ENCODE peak calls at places on chromosomes 1 and 21, in six cellular contexts. M is esophagus squamous epithelium, O is IMR-90, B is stomach, E is K562, X is uterus. U is an unnamed sample. For H3K4me1, the result is how much of the 10 kb centered on the place peaks cover.

GRCh38 chr1:93710949-93711591 is 29.4 kb upstream of the BCAR3 start:
- DNase-seq in B (no peak), M (no peak), O (no peak), X (no peak), E (no peak), U (no peak)

GRCh38 chr1:163528710-163529348 is 207.1 kb downstream of the NUF2 start:
- DNase-seq in X (peak), O (peak), M (no peak), B (peak), E (peak), U (no peak)

GRCh38 chr21:43986544-43987451 is 25.3 kb upstream of the TRAPPC10 start:
- DNase-seq in E (no peak), X (no peak), O (no peak), B (no peak), M (no peak), U (no peak)

GRCh38 chr1:46489638-46490602 is at the start of gene DMBX1:
- DNase-seq in B (peak), M (no peak), X (no peak), E (peak), O (no peak), U (peak)

GRCh38 chr1:67647814-67648358 is 37.1 kb upstream of the GADD45A start:
- DNase-seq in M (no peak), B (no peak), O (no peak), E (no peak), X (no peak), U (no peak)

GRCh38 chr1:198523183-198523942 is 17.1 kb downstream of the ATP6V1G3 start:
- DNase-seq in X (no peak), M (no peak), B (no peak), O (no peak), E (no peak), U (no peak)

GRCh38 chr1:14791611-14792010 is 193.1 kb downstream of the KAZN start:
- DNase-seq in O (no peak), M (no peak), B (no peak), X (no peak), E (no peak), U (no peak)

GRCh38 chr1:92922378-92923035 is 38.8 kb downstream of the DIPK1A start:
- DNase-seq in O (no peak), B (no peak), M (no peak), X (no peak), E (no peak), U (no peak)

GRCh38 chr1:46649764-46650163 is 18.4 kb downstream of the ATPAF1 start:
- DNase-seq in B (no peak), O (no peak), M (no peak), X (no peak), E (no peak), U (no peak)

GRCh38 chr1:243325305-243325890 is 69.6 kb downstream of the SDCCAG8 start:
- DNase-seq in X (no peak), E (peak), B (no peak), O (peak), M (no peak), U (no peak)

GRCh38 chr1:14095001-14095400 is 395.0 kb downstream of the PRDM2 start:
- DNase-seq in B (no peak), X (no peak), O (no peak), E (peak), M (no peak), U (no peak)

GRCh38 chr1:55483523-55483922 is 268.4 kb upstream of the USP24 start:
- DNase-seq in B (no peak), M (no peak), X (no peak), O (no peak), E (peak), U (no peak)

GRCh38 chr1:17579951-17580939 is 40.7 kb downstream of the ARHGEF10L start:
- DNase-seq in B (peak), X (no peak), M (no peak), E (no peak), O (no peak), U (peak)

GRCh38 chr1:178451529-178451928 is 45.2 kb downstream of the CLEC20A start:
- DNase-seq in O (peak), X (no peak), B (no peak), M (no peak), E (no peak), U (no peak)

GRCh38 chr1:161044535-161044907 is 1.3 kb downstream of the USF1 start:
- DNase-seq in X (no peak), M (no peak), O (peak), B (no peak), E (no peak), U (no peak)

GRCh38 chr1:11738783-11739182 is 2.8 kb downstream of the AGTRAP start:
- DNase-seq in B (no peak), M (no peak), O (no peak), E (no peak), X (no peak), U (no peak)

GRCh38 chr1:81912383-81912782 is 111.6 kb downstream of the ADGRL2 start:
- DNase-seq in X (no peak), M (no peak), O (no peak), E (no peak), B (no peak), U (no peak)

GRCh38 chr1:25990702-25991395 is 7.0 kb downstream of the PAFAH2 start:
- DNase-seq in X (no peak), O (no peak), M (no peak), E (no peak), B (no peak), U (peak)

GRCh38 chr1:161718559-161719324 is 2.6 kb upstream of the FCRLB start:
- DNase-seq in X (no peak), E (no peak), M (no peak), B (no peak), O (no peak), U (no peak)

GRCh38 chr21:32826317-32827167 is 55.0 kb upstream of the PAXBP1 start:
- DNase-seq in O (peak), B (no peak), M (no peak), E (peak), X (no peak), U (no peak)

GRCh38 chr21:45850181-45850580 is 131.4 kb upstream of the COL6A1 start:
- DNase-seq in M (no peak), E (no peak), B (peak), X (no peak), O (no peak), U (no peak)

GRCh38 chr1:204190212-204191211 is 5.8 kb downstream of the KISS1 start:
- DNase-seq in M (no peak), O (peak), B (no peak), E (peak), X (peak), U (peak)

GRCh38 chr1:56477164-56478111 is 101.9 kb downstream of the PLPP3 start:
- DNase-seq in M (no peak), B (peak), E (no peak), X (peak), O (peak), U (peak)

GRCh38 chr1:17587693-17588047 is 48.2 kb downstream of the ARHGEF10L start:
- DNase-seq in M (no peak), X (no peak), O (peak), E (no peak), B (no peak), U (no peak)

GRCh38 chr1:89605692-89606091 is 27.2 kb upstream of the LRRC8C start:
- DNase-seq in X (no peak), O (peak), E (no peak), M (no peak), B (no peak), U (no peak)

GRCh38 chr1:94865369-94865768 is 45.2 kb downstream of the SLC44A3 start:
- DNase-seq in X (no peak), E (no peak), M (no peak), O (peak), B (no peak), U (no peak)

GRCh38 chr21:44763451-44764318 is 37.9 kb downstream of the UBE2G2 start:
- DNase-seq in O (no peak), B (no peak), M (no peak), X (no peak), E (no peak), U (no peak)

GRCh38 chr1:54167422-54168139 is 14.8 kb upstream of the CDCP2 start:
- DNase-seq in O (peak), B (no peak), M (no peak), X (no peak), E (no peak), U (no peak)

GRCh38 chr1:23797478-23798448 is 2.8 kb downstream of the GALE start:
- DNase-seq in O (no peak), M (no peak), E (no peak), X (no peak), B (peak), U (no peak)

GRCh38 chr21:45294509-45295291 is 7.0 kb upstream of the POFUT2 start:
- DNase-seq in O (peak), M (no peak), B (peak), X (peak), E (no peak), U (peak)

GRCh38 chr1:25737151-25737550 is 62.8 kb upstream of the SELENON start:
- DNase-seq in X (peak), M (no peak), B (no peak), O (no peak), E (no peak), U (no peak)

GRCh38 chr1:171433451-171433850 is 51.9 kb upstream of the PRRC2C start:
- DNase-seq in O (peak), X (no peak), M (no peak), E (no peak), B (no peak), U (no peak)

GRCh38 chr1:229406798-229407197 is 27.1 kb downstream of the ACTA1 start:
- DNase-seq in E (no peak), B (no peak), M (no peak), X (no peak), O (no peak), U (no peak)

GRCh38 chr1:182069028-182069466 is 7.5 kb upstream of the ZNF648 start:
- DNase-seq in X (peak), M (no peak), O (peak), B (peak), E (peak), U (no peak)

GRCh38 chr1:165116732-165117131 is 239.8 kb downstream of the LMX1A start:
- DNase-seq in X (no peak), E (no peak), O (peak), B (no peak), M (no peak), U (no peak)

GRCh38 chr1:215022723-215023122 is 59.8 kb upstream of the KCNK2 start:
- DNase-seq in X (no peak), O (peak), M (no peak), E (no peak), B (no peak), U (no peak)

GRCh38 chr21:44926364-44927101 is 5.8 kb upstream of the ITGB2 start:
- DNase-seq in X (no peak), B (no peak), O (peak), E (no peak), M (no peak), U (peak)

DNA sequence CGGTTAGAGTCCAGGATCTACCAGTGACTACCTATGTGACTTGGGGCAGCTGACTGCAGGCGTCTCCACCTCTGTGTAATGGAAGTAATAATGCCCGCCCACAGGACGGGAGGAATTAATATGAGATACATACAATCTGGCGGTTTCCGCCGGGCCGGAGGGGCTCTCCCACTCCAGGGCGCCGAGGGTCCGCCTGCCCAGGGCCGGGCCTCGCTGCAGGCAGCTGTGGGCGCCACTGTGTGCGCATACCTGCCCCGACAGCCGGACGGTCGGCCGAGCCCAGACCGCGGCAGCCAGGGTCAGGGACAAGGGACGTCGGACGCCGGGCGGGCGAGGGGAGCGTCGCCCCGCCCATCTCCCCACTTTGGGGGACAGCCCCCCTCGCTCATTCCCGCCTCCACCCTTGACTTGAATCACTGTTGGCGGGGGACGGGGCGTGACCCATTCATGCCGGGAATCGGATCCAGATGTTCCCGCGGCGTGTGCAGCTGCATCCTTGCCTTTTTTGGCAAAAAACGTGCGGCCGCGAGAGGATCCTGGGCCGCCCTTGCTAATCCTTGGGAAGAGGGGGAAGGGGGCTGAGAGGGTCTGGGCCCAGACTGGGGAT is 6.1 kb upstream of the SF3A3 start:
- DNase-seq in X (peak), M (peak), E (no peak), B (peak), O (peak), U (peak)
- TF ChIP-seq POLR2A in X (peak), M (peak), E (peak), B (no peak), O (no peak), U (no peak)

GRCh38 chr1:158818560-158818959 is 12.6 kb upstream of the MNDA start:
- DNase-seq in B (no peak), X (no peak), E (no peak), M (no peak), O (no peak), U (no peak)
- H3K4me1 ChIP-seq in B (under half), X (under half), E (under half), M (under half), O (under half), U (under half)

GRCh38 chr1:226738995-226739695 is at the start of gene ITPKB:
- DNase-seq in O (peak), E (peak), B (peak), M (no peak), X (peak), U (peak)
- TF ChIP-seq POLR2A in O (no peak), E (no peak), B (no peak), M (peak), X (peak), U (peak)

DNA sequence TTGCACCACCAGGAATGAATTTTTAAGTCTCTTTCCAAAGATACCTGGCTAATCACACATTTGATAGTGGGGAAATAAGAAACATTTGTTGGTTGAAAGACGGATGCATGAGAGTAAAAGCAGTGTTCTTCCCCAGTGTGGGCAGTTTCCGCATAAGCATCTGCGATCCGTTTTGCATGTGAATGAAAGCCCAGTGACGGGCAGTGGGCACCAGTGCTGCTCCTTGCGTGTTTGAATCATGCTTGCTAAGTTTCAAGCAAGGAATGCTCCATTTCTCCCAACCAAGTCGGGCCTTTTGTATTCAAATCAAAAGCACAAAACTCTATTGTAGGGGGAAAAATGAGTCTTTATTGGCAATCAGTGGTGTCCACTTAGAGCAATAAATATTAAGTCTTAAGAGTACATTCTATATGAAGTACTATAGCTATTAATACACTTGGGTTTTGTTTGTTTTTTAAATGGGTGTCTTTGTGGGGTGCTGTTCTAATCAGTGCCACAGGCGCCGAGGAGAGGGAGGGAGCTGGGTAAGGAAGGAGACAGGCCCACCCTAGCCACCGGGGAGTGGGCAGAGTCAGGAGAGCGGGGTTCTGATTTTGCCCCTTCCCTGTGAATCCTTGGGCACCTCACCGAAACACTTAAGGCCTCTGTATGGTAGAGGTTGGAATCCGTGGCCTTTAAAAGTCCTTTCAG is 750 bp upstream of the PTGFRN start:
- DNase-seq in M (no peak), E (no peak), X (no peak), B (no peak), O (no peak), U (no peak)
- H3K4me1 ChIP-seq in M (under half), E (under half), X (under half), B (under half), O (under half), U (under half)

GRCh38 chr1:201282216-201282615 is 1.1 kb upstream of the PKP1 start:
- DNase-seq in X (no peak), E (no peak), M (no peak), B (no peak), O (no peak), U (no peak)

GRCh38 chr1:201281573-201281972 is 1.7 kb upstream of the PKP1 start:
- DNase-seq in E (no peak), X (no peak), M (no peak), B (peak), O (no peak), U (no peak)

GRCh38 chr1:201284636-201285035 is 1.3 kb downstream of the PKP1 start:
- DNase-seq in E (no peak), X (no peak), M (no peak), O (no peak), B (no peak), U (no peak)

GRCh38 chr1:201283836-201284553 is 689 bp downstream of the PKP1 start:
- DNase-seq in B (no peak), M (no peak), E (no peak), X (no peak), O (no peak), U (no peak)

DNA sequence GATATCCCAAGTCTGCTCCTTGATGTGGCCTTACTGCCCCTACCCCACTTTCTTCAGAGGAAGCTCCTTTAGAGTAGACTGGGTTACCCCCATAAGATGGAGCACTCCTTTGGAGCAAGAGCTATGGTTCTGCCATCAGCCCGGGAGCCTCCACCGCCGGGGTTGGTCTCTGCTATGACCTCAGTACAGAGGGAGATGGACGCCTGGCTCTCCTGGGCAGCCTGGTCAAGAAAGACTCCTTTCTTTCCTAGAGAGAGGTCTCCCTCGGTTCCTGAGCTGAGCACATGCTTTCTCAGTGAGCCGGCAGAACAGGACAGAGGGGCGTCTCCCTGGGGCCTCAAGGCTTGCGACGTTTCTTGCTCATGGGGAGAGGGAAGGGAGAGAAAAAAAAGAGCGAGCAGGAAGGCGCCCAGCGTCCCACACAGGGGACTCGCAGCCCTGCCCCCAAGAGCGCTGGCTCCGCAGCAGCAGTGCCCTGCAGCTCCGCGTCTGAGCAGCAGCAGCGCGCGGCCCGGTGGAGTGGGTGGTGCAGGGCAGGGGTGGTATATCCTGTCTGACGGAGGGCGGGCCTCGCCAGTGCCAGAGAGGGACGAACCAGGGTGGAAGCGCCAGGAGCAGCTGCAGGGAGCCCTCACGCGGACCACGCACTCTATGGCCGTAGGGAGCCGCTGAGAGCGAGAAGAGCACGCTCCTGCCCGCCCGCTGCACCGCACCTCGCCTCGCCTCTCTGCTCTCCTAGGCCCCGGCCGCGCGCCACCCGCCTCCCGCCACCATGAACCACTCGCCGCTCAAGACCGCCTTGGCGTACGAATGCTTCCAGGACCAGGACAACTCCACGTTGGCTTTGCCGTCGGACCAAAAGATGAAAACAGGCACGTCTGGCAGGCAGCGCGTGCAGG is at the start of gene PKP1:
- DNase-seq in O (peak), X (no peak), B (peak), E (no peak), M (no peak), U (peak)
- TF ChIP-seq POLR2A in O (no peak), X (no peak), B (no peak), E (no peak), M (peak), U (peak)

GRCh38 chr1:207918571-207918970 is 7.6 kb upstream of the CD34 start:
- DNase-seq in B (no peak), O (no peak), X (no peak), E (no peak), M (no peak), U (no peak)

GRCh38 chr1:207919523-207920210 is 8.7 kb upstream of the CD34 start:
- DNase-seq in X (peak), M (no peak), O (no peak), B (no peak), E (no peak), U (no peak)

GRCh38 chr1:207918016-207918415 is 7.1 kb upstream of the CD34 start:
- DNase-seq in X (no peak), O (no peak), M (no peak), E (no peak), B (no peak), U (no peak)

GRCh38 chr1:207922554-207922953 is 11.6 kb upstream of the CD34 start:
- DNase-seq in X (no peak), B (no peak), E (peak), M (no peak), O (no peak), U (no peak)

DNA sequence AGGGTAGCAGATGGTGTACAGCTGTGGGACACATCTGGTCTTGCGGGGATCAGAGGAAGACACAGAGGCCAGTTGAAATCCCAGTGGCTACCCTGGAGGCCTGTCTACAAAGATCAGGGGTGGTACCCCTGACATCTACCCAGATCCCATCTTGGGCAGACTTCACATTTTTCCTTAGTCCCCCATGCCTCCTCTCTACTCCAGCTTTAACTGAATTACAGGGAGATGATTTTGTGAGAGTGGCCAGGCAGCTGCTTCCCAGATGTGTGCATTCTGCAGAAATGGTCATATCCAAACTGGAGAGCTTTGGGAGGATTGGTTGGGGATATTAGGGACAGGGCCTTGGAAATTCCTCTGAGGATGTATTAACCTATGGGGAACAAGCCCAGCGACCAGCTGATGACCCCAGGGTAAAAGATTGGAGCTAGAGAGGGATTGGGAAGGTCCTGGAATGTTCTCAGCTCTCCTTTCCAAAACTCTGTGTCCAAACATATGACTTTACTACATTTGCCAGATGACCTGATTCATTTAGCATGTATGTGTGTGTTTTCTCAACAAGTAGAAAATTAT is 9.6 kb upstream of the CD34 start:
- DNase-seq in X (peak), O (no peak), B (no peak), M (no peak), E (no peak), U (no peak)
- H3K4me1 ChIP-seq in X (under half), O (under half), B (under half), M (under half), E (under half), U (under half)

GRCh38 chr21:26389971-26390641 is 183.0 kb downstream of the CYYR1 start:
- DNase-seq in X (no peak), E (no peak), B (no peak), O (peak), M (no peak), U (no peak)
- TF ChIP-seq POLR2A in X (no peak), E (no peak), B (no peak), O (no peak), M (no peak), U (no peak)